ENCODE peak calls at places on chromosome 9, in four cellular contexts. One of them, this sample, is unnamed.
A peak's percentile ranks its signal among the peaks of the same experiment; 100 is the strongest.

GRCh38 chr9:136323420-136323819 is 3.9 kb upstream of the GPSM1 start:
- DNase-seq in H1: no peak
- DNase-seq in K562: no peak
- DNase-seq in GM12892: no peak
- DNase-seq in this sample: no peak

GRCh38 chr9:38619556-38620447 is 594 bp downstream of the ANKRD18A start:
- DNase-seq in H1: no peak
- DNase-seq in K562: no peak
- DNase-seq in GM12892: no peak
- DNase-seq in this sample: no peak

GRCh38 chr9:12771891-12772290 is 2.9 kb upstream of the LURAP1L start:
- DNase-seq in H1: no peak
- DNase-seq in K562: no peak
- DNase-seq in GM12892: no peak
- DNase-seq in this sample: no peak

GRCh38 chr9:136994885-136995224 is 1.5 kb downstream of the CLIC3 start:
- DNase-seq in H1: no peak
- DNase-seq in K562: no peak
- DNase-seq in GM12892: no peak
- DNase-seq in this sample: no peak

GRCh38 chr9:38154501-38155421 is 85.7 kb upstream of the SHB start:
- DNase-seq in H1: no peak
- DNase-seq in K562: no peak
- DNase-seq in GM12892: no peak
- DNase-seq in this sample: no peak

GRCh38 chr9:78118742-78119473 is 87.3 kb upstream of the GNAQ start:
- DNase-seq in H1: no peak
- DNase-seq in K562: no peak
- DNase-seq in GM12892: no peak
- DNase-seq in this sample: no peak

GRCh38 chr9:77063645-77064285 is 44.3 kb downstream of the FOXB2 start:
- DNase-seq in H1: no peak
- DNase-seq in K562: no peak
- DNase-seq in GM12892: no peak
- DNase-seq in this sample: no peak

GRCh38 chr9:69389437-69389995 is 64.5 kb downstream of the ENTREP1 start:
- DNase-seq in H1: no peak
- DNase-seq in K562: no peak
- DNase-seq in GM12892: no peak
- DNase-seq in this sample: no peak

GRCh38 chr9:92100237-92100911 is 14.8 kb downstream of the SPTLC1 start:
- DNase-seq in H1: peak; percentile 17
- DNase-seq in K562: no peak
- DNase-seq in GM12892: no peak
- DNase-seq in this sample: no peak

GRCh38 chr9:104776787-104777186 is 12.9 kb downstream of the NIPSNAP3B start:
- DNase-seq in H1: no peak
- DNase-seq in K562: no peak
- DNase-seq in GM12892: no peak
- DNase-seq in this sample: no peak

GRCh38 chr9:104779946-104780539 is 16.1 kb downstream of the NIPSNAP3B start:
- DNase-seq in H1: no peak
- DNase-seq in K562: no peak
- DNase-seq in GM12892: no peak
- DNase-seq in this sample: no peak

GRCh38 chr9:104778802-104779201 is 14.9 kb downstream of the NIPSNAP3B start:
- DNase-seq in H1: no peak
- DNase-seq in K562: no peak
- DNase-seq in GM12892: no peak
- DNase-seq in this sample: no peak

GRCh38 chr9:104780796-104781395 is 17.0 kb downstream of the NIPSNAP3B start:
- DNase-seq in H1: no peak
- DNase-seq in K562: peak; percentile 41
- DNase-seq in GM12892: no peak
- DNase-seq in this sample: no peak

DNA sequence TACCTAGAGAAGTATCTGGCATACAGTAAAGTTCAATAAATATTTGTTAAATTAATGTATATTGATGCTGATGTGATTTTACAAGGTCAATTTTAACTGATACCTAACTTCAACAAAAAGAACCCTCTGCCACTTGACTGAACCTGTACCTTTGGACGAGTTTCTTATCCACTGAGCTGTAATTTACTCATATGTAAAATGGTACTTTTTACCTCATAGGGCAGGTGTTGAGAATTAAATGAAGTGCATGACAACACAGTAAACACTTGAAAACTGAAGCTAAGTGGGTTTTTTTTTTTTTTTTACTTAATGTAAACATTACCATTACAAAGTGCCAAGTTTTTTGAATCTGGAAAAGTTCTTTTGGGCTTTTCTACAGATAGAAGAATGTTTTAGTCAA is 15.4 kb downstream of the NIPSNAP3B start:
- DNase-seq in H1: no peak
- DNase-seq in K562: no peak
- DNase-seq in GM12892: no peak
- DNase-seq in this sample: no peak
- TF ChIP-seq POLR2A in H1: no peak
- TF ChIP-seq POLR2A in K562: no peak
- TF ChIP-seq POLR2A in GM12892: no peak
- TF ChIP-seq POLR2A in this sample: no peak

GRCh38 chr9:87184956-87185642 is 237.8 kb upstream of the GAS1 start:
- DNase-seq in H1: no peak
- DNase-seq in K562: no peak
- DNase-seq in GM12892: no peak
- DNase-seq in this sample: no peak

GRCh38 chr9:87193151-87193550 is 245.8 kb upstream of the GAS1 start:
- DNase-seq in H1: no peak
- DNase-seq in K562: no peak
- DNase-seq in GM12892: no peak
- DNase-seq in this sample: no peak

GRCh38 chr9:87187656-87188055 is 240.3 kb upstream of the GAS1 start:
- DNase-seq in H1: no peak
- DNase-seq in K562: no peak
- DNase-seq in GM12892: no peak
- DNase-seq in this sample: no peak

GRCh38 chr9:87193925-87194380 is 246.6 kb upstream of the GAS1 start:
- DNase-seq in H1: no peak
- DNase-seq in K562: no peak
- DNase-seq in GM12892: no peak
- DNase-seq in this sample: no peak

GRCh38 chr9:87189006-87189405 is 241.7 kb upstream of the GAS1 start:
- DNase-seq in H1: no peak
- DNase-seq in K562: no peak
- DNase-seq in GM12892: no peak
- DNase-seq in this sample: no peak
- TF ChIP-seq TAF1 in H1: no peak
- TF ChIP-seq TAF1 in K562: no peak
- TF ChIP-seq TAF1 in GM12892: no peak
- TF ChIP-seq TAF1 in this sample: no peak

GRCh38 chr9:85940275-85940831 is 593 bp upstream of the NAA35 start:
- DNase-seq in H1: no peak
- DNase-seq in K562: no peak
- DNase-seq in GM12892: no peak
- DNase-seq in this sample: no peak
- TF ChIP-seq POLR2A in H1: no peak
- TF ChIP-seq POLR2A in K562: peak; percentile 91
- TF ChIP-seq POLR2A in GM12892: peak; percentile 72
- TF ChIP-seq POLR2A in this sample: peak; percentile 90

GRCh38 chr9:134570151-134570621 is 71.4 kb upstream of the COL5A1 start:
- DNase-seq in H1: no peak
- DNase-seq in K562: no peak
- DNase-seq in GM12892: no peak
- DNase-seq in this sample: no peak
- TF ChIP-seq TAF1 in H1: no peak
- TF ChIP-seq TAF1 in K562: no peak
- TF ChIP-seq TAF1 in GM12892: no peak
- TF ChIP-seq TAF1 in this sample: no peak

This sample was measured in GM12891.